ENCODE peak calls at places on chromosomes 4 and X, in eight cellular contexts. N is cortex of kidney, H is left ventricle myocardium inferior, A is LoVo, L is GM23248, Y is brain pericyte, U is hepatocyte, P is NCI-H2081. C is an unnamed sample.

GRCh38 chrX:10230222-10230621 is 73.4 kb downstream of the CLCN4 start:
- DNase-seq in N (no peak), H (no peak), A (no peak), L (no peak), Y (no peak), U (no peak), P (no peak), C (no peak)

GRCh38 chrX:154761977-154762528 is 611 bp upstream of the DKC1 start:
- DNase-seq in N (no peak), H (no peak), A (no peak), L (peak; percentile 20), Y (no peak), U (no peak), P (peak; percentile 59), C (peak; percentile 20)

GRCh38 chr4:119080721-119081541 is 54.7 kb upstream of the MYOZ2 start:
- DNase-seq in N (no peak), H (no peak), A (peak; percentile 80), L (peak; percentile 13), Y (no peak), U (peak; percentile 48), P (no peak), C (no peak)

GRCh38 chr4:54657556-54658313 is at the start of gene KIT:
- DNase-seq in N (no peak), H (peak; percentile 33), A (no peak), L (peak; percentile 65), Y (no peak), U (peak; percentile 75), P (peak; percentile 77), C (peak; percentile 86)

GRCh38 chrX:147565239-147565638 is 346.5 kb upstream of the FMR1 start:
- DNase-seq in N (no peak), H (no peak), A (no peak), L (peak; percentile 20), Y (no peak), U (no peak), P (no peak), C (no peak)

GRCh38 chr4:124636793-124637192 is 75.7 kb downstream of the ANKRD50 start:
- DNase-seq in N (no peak), H (no peak), A (no peak), L (no peak), Y (no peak), U (no peak), P (peak; percentile 13), C (peak; percentile 27)

GRCh38 chr4:176841730-176842129 is 49.0 kb upstream of the VEGFC start:
- DNase-seq in N (no peak), H (no peak), A (no peak), L (peak; percentile 74), Y (no peak), U (no peak), P (no peak), C (peak; percentile 40)

GRCh38 chrX:71282514-71283408 is 674 bp upstream of the NONO start:
- DNase-seq in N (no peak), H (no peak), A (peak; percentile 55), L (peak; percentile 73), Y (no peak), U (peak; percentile 38), P (peak; percentile 58), C (peak; percentile 57)

GRCh38 chr4:4914059-4914820 is 54.8 kb downstream of the MSX1 start:
- DNase-seq in N (no peak), H (no peak), A (no peak), L (peak; percentile 85), Y (no peak), U (no peak), P (no peak), C (no peak)

GRCh38 chrX:38935561-38935960 is 134.3 kb downstream of the MID1IP1 start:
- DNase-seq in N (no peak), H (no peak), A (no peak), L (no peak), Y (no peak), U (no peak), P (no peak), C (no peak)

GRCh38 chr4:83216856-83217683 is 67.5 kb downstream of the COQ2 start:
- DNase-seq in N (no peak), H (no peak), A (no peak), L (no peak), Y (no peak), U (no peak), P (no peak), C (no peak)

GRCh38 chr4:102564399-102564921 is 63.3 kb downstream of the NFKB1 start:
- DNase-seq in N (no peak), H (no peak), A (no peak), L (peak; percentile 85), Y (no peak), U (no peak), P (no peak), C (peak; percentile 85)

GRCh38 chrX:129701624-129702069 is 37.1 kb upstream of the XPNPEP2 start:
- DNase-seq in N (no peak), H (peak; percentile 79), A (no peak), L (peak; percentile 66), Y (no peak), U (no peak), P (no peak), C (peak; percentile 62)

GRCh38 chr4:168637872-168638756 is 141.3 kb downstream of the PALLD start:
- DNase-seq in N (no peak), H (no peak), A (no peak), L (peak; percentile 49), Y (no peak), U (no peak), P (no peak), C (no peak)

GRCh38 chr4:153137168-153137567 is 67.1 kb upstream of the TRIM2 start:
- DNase-seq in N (no peak), H (no peak), A (peak; percentile 34), L (peak; percentile 98), Y (no peak), U (peak; percentile 61), P (no peak), C (peak; percentile 91)

GRCh38 chr4:41290486-41290885 is 33.8 kb downstream of the UCHL1 start:
- DNase-seq in N (no peak), H (peak; percentile 31), A (no peak), L (no peak), Y (no peak), U (no peak), P (no peak), C (no peak)

GRCh38 chrX:128106630-128107029 is 54.4 kb upstream of the ACTRT1 start:
- DNase-seq in N (no peak), H (no peak), A (peak; percentile 2), L (no peak), Y (no peak), U (peak; percentile 22), P (peak; percentile 44), C (no peak)

C was measured in astrocyte of the hippocampus.